ENCODE peak calls at places on chromosomes 5 and 9, in four cellular contexts. One of them, this sample, is unnamed.

GRCh38 chr9:27394154-27394825 is 97.3 kb upstream of the EQTN start:
- DNase-seq in heart right ventricle: peak
- DNase-seq in HFF-Myc: no peak
- DNase-seq in fibroblast of pulmonary artery: no peak
- DNase-seq in this sample: no peak

GRCh38 chr5:53476019-53476418 is 4.4 kb upstream of the FST start:
- DNase-seq in heart right ventricle: no peak
- DNase-seq in HFF-Myc: no peak
- DNase-seq in fibroblast of pulmonary artery: no peak
- DNase-seq in this sample: no peak

GRCh38 chr9:77457916-77458592 is 190.1 kb downstream of the GNA14 start:
- DNase-seq in heart right ventricle: peak
- DNase-seq in HFF-Myc: peak
- DNase-seq in fibroblast of pulmonary artery: peak
- DNase-seq in this sample: no peak

GRCh38 chr9:112081918-112082729 is 93.0 kb downstream of the SUSD1 start:
- DNase-seq in heart right ventricle: no peak
- DNase-seq in HFF-Myc: no peak
- DNase-seq in fibroblast of pulmonary artery: no peak
- DNase-seq in this sample: no peak

GRCh38 chr9:113807173-113808061 is 68.7 kb upstream of the ZNF618 start:
- DNase-seq in heart right ventricle: peak
- DNase-seq in HFF-Myc: peak
- DNase-seq in fibroblast of pulmonary artery: peak
- DNase-seq in this sample: no peak

GRCh38 chr5:219492-219891 is 1.4 kb downstream of the SDHA start:
- DNase-seq in heart right ventricle: no peak
- DNase-seq in HFF-Myc: no peak
- DNase-seq in fibroblast of pulmonary artery: peak
- DNase-seq in this sample: peak

GRCh38 chr5:9621379-9621903 is 8.7 kb downstream of the TAS2R1 start:
- DNase-seq in heart right ventricle: no peak
- DNase-seq in HFF-Myc: no peak
- DNase-seq in fibroblast of pulmonary artery: peak
- DNase-seq in this sample: peak

GRCh38 chr9:24986331-24986730 is 440.6 kb upstream of the IZUMO3 start:
- DNase-seq in heart right ventricle: no peak
- DNase-seq in HFF-Myc: no peak
- DNase-seq in fibroblast of pulmonary artery: no peak
- DNase-seq in this sample: no peak

GRCh38 chr9:136403915-136404800 is 4.2 kb upstream of the SNAPC4 start:
- DNase-seq in heart right ventricle: no peak
- DNase-seq in HFF-Myc: no peak
- DNase-seq in fibroblast of pulmonary artery: no peak
- DNase-seq in this sample: no peak

GRCh38 chr9:93094294-93095204 is 1.5 kb upstream of the CARD19 start:
- DNase-seq in heart right ventricle: peak
- DNase-seq in HFF-Myc: no peak
- DNase-seq in fibroblast of pulmonary artery: no peak
- DNase-seq in this sample: no peak

GRCh38 chr5:147699496-147700088 is 82.9 kb downstream of the JAKMIP2 start:
- DNase-seq in heart right ventricle: no peak
- DNase-seq in HFF-Myc: no peak
- DNase-seq in fibroblast of pulmonary artery: no peak
- DNase-seq in this sample: no peak

GRCh38 chr9:1100945-1101344 is 50.8 kb downstream of the DMRT2 start:
- DNase-seq in heart right ventricle: peak
- DNase-seq in HFF-Myc: peak
- DNase-seq in fibroblast of pulmonary artery: peak
- DNase-seq in this sample: no peak

GRCh38 chr5:113092683-113093082 is 116.1 kb downstream of the DCP2 start:
- DNase-seq in heart right ventricle: no peak
- DNase-seq in HFF-Myc: no peak
- DNase-seq in fibroblast of pulmonary artery: no peak
- DNase-seq in this sample: no peak

GRCh38 chr5:147554285-147554817 is 44.5 kb upstream of the DPYSL3 start:
- DNase-seq in heart right ventricle: peak
- DNase-seq in HFF-Myc: peak
- DNase-seq in fibroblast of pulmonary artery: peak
- DNase-seq in this sample: no peak

GRCh38 chr5:171427318-171428167 is 8.1 kb downstream of the FGF18 start:
- DNase-seq in heart right ventricle: peak
- DNase-seq in HFF-Myc: no peak
- DNase-seq in fibroblast of pulmonary artery: peak
- DNase-seq in this sample: peak

GRCh38 chr5:63961598-63962161 is 565 bp downstream of the HTR1A start:
- DNase-seq in heart right ventricle: no peak
- DNase-seq in HFF-Myc: no peak
- DNase-seq in fibroblast of pulmonary artery: no peak
- DNase-seq in this sample: no peak

GRCh38 chr9:129823163-129823933 is 588 bp downstream of the TOR1A start:
- DNase-seq in heart right ventricle: no peak
- DNase-seq in HFF-Myc: no peak
- DNase-seq in fibroblast of pulmonary artery: peak
- DNase-seq in this sample: no peak

GRCh38 chr5:2756211-2756746 is 4.8 kb upstream of the IRX2 start:
- DNase-seq in heart right ventricle: no peak
- DNase-seq in HFF-Myc: no peak
- DNase-seq in fibroblast of pulmonary artery: peak
- DNase-seq in this sample: no peak

GRCh38 chr5:111511174-111512025 is 935 bp downstream of the STARD4 start:
- DNase-seq in heart right ventricle: no peak
- DNase-seq in HFF-Myc: no peak
- DNase-seq in fibroblast of pulmonary artery: peak
- DNase-seq in this sample: peak

GRCh38 chr5:71877511-71877910 is 158.4 kb downstream of the CARTPT start:
- DNase-seq in heart right ventricle: no peak
- DNase-seq in HFF-Myc: no peak
- DNase-seq in fibroblast of pulmonary artery: no peak
- DNase-seq in this sample: no peak

GRCh38 chr9:70340572-70340971 is 73.9 kb downstream of the KLF9 start:
- DNase-seq in heart right ventricle: no peak
- DNase-seq in HFF-Myc: no peak
- DNase-seq in fibroblast of pulmonary artery: peak
- DNase-seq in this sample: no peak

GRCh38 chr9:111959468-111959941 is 62.9 kb downstream of the UGCG start:
- DNase-seq in heart right ventricle: no peak
- DNase-seq in HFF-Myc: no peak
- DNase-seq in fibroblast of pulmonary artery: peak
- DNase-seq in this sample: peak

GRCh38 chr5:131973981-131974380 is 28.5 kb upstream of the MEIKIN start:
- DNase-seq in heart right ventricle: no peak
- DNase-seq in HFF-Myc: no peak
- DNase-seq in fibroblast of pulmonary artery: no peak
- DNase-seq in this sample: no peak
- H3K4me3 ChIP-seq in heart right ventricle: no peak
- H3K4me3 ChIP-seq in HFF-Myc: no peak
- H3K4me3 ChIP-seq in fibroblast of pulmonary artery: no peak
- H3K4me3 ChIP-seq in this sample: no peak

GRCh38 chr9:13614060-13614459 is 334.6 kb upstream of the MPDZ start:
- DNase-seq in heart right ventricle: no peak
- DNase-seq in HFF-Myc: no peak
- DNase-seq in fibroblast of pulmonary artery: no peak
- DNase-seq in this sample: no peak
- H3K4me3 ChIP-seq in heart right ventricle: no peak
- H3K4me3 ChIP-seq in HFF-Myc: no peak
- H3K4me3 ChIP-seq in fibroblast of pulmonary artery: no peak
- H3K4me3 ChIP-seq in this sample: no peak

GRCh38 chr9:97531750-97532383 is 30.4 kb downstream of the TMOD1 start:
- DNase-seq in heart right ventricle: no peak
- DNase-seq in HFF-Myc: no peak
- DNase-seq in fibroblast of pulmonary artery: no peak
- DNase-seq in this sample: no peak
- H3K4me3 ChIP-seq in heart right ventricle: no peak
- H3K4me3 ChIP-seq in HFF-Myc: no peak
- H3K4me3 ChIP-seq in fibroblast of pulmonary artery: no peak
- H3K4me3 ChIP-seq in this sample: no peak

DNA sequence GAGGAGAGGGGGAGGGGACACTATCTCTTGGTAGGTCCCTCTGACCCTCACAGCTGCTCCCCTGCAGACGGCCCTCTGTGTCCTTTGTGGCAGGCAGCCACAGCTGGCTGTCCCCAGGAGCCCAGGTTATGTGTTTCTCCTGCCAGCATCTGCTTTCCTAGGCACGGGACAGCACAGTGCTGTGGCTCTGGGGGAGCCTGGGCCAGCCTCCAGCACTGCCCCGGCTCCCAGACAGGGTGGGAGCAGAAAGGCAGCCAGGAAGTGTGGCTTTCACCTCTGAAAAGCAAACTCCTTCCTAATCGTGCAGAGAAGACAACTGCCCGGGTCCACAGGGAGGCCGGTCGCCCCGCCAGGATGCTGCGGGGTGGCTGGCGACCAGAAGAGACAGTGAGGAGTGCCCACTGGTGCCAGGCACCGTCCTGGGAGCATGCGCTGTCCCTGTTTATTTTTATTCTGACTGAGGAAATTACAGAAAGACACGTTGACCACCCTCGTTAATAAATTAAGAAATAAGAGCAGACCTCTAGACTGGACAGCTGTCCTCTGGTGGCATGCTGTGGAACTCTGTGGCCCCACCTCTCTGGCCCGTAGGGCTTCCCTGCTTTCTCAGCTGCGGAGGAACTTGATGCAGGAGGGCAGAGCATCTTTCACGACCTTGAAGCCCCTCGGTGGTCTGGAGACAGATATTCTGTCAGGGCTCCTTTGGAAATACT is 240.3 kb downstream of the FANCC start:
- DNase-seq in heart right ventricle: no peak
- DNase-seq in HFF-Myc: no peak
- DNase-seq in fibroblast of pulmonary artery: no peak
- DNase-seq in this sample: no peak
- H3K4me3 ChIP-seq in heart right ventricle: no peak
- H3K4me3 ChIP-seq in HFF-Myc: no peak
- H3K4me3 ChIP-seq in fibroblast of pulmonary artery: no peak
- H3K4me3 ChIP-seq in this sample: no peak